ENCODE peak calls at places on chromosome 18, in ten cellular contexts. One of them, this sample, is unnamed.

GRCh38 chr18:12287684-12288405 is 20.2 kb upstream of the TUBB6 start:
- DNase-seq in RWPE2: peak
- DNase-seq in activated CD4-positive, alpha-beta T cell treated with anti-CD3 and anti-CD28 coated beads, Interleukin-2, amount 10 ng/mL, durations not matched to agents 7 days and 5 days: no peak
- DNase-seq in K562: peak
- DNase-seq in IMR-90: peak
- DNase-seq in NCI-H1105: no peak
- DNase-seq in heart left ventricle: peak
- DNase-seq in activated naive CD8-positive, alpha-beta T cell treated with anti-CD3 and anti-CD28 coated beads, Interleukin-2, amount 10 ng/mL, durations not matched to agents 7 days and 5 days: no peak
- DNase-seq in SHP77: no peak
- DNase-seq in CD8-positive, alpha-beta T cell: no peak
- DNase-seq in this sample: no peak

GRCh38 chr18:79765491-79766245 is 32.1 kb upstream of the KCNG2 start:
- DNase-seq in RWPE2: peak
- DNase-seq in activated CD4-positive, alpha-beta T cell treated with anti-CD3 and anti-CD28 coated beads, Interleukin-2, amount 10 ng/mL, durations not matched to agents 7 days and 5 days: no peak
- DNase-seq in K562: no peak
- DNase-seq in IMR-90: peak
- DNase-seq in NCI-H1105: no peak
- DNase-seq in heart left ventricle: no peak
- DNase-seq in activated naive CD8-positive, alpha-beta T cell treated with anti-CD3 and anti-CD28 coated beads, Interleukin-2, amount 10 ng/mL, durations not matched to agents 7 days and 5 days: peak
- DNase-seq in SHP77: no peak
- DNase-seq in CD8-positive, alpha-beta T cell: no peak
- DNase-seq in this sample: no peak

GRCh38 chr18:9792565-9793226 is 84.6 kb downstream of the RAB31 start:
- DNase-seq in RWPE2: no peak
- DNase-seq in activated CD4-positive, alpha-beta T cell treated with anti-CD3 and anti-CD28 coated beads, Interleukin-2, amount 10 ng/mL, durations not matched to agents 7 days and 5 days: peak
- DNase-seq in K562: peak
- DNase-seq in IMR-90: no peak
- DNase-seq in NCI-H1105: no peak
- DNase-seq in heart left ventricle: no peak
- DNase-seq in activated naive CD8-positive, alpha-beta T cell treated with anti-CD3 and anti-CD28 coated beads, Interleukin-2, amount 10 ng/mL, durations not matched to agents 7 days and 5 days: peak
- DNase-seq in SHP77: no peak
- DNase-seq in CD8-positive, alpha-beta T cell: no peak
- DNase-seq in this sample: peak

GRCh38 chr18:74896390-74896991 is 298.8 kb downstream of the ZNF407 start:
- DNase-seq in RWPE2: no peak
- DNase-seq in activated CD4-positive, alpha-beta T cell treated with anti-CD3 and anti-CD28 coated beads, Interleukin-2, amount 10 ng/mL, durations not matched to agents 7 days and 5 days: peak
- DNase-seq in K562: peak
- DNase-seq in IMR-90: peak
- DNase-seq in NCI-H1105: peak
- DNase-seq in heart left ventricle: peak
- DNase-seq in activated naive CD8-positive, alpha-beta T cell treated with anti-CD3 and anti-CD28 coated beads, Interleukin-2, amount 10 ng/mL, durations not matched to agents 7 days and 5 days: no peak
- DNase-seq in SHP77: peak
- DNase-seq in CD8-positive, alpha-beta T cell: peak
- DNase-seq in this sample: no peak

GRCh38 chr18:27838230-27838629 is 338.7 kb downstream of the CDH2 start:
- DNase-seq in RWPE2: no peak
- DNase-seq in activated CD4-positive, alpha-beta T cell treated with anti-CD3 and anti-CD28 coated beads, Interleukin-2, amount 10 ng/mL, durations not matched to agents 7 days and 5 days: no peak
- DNase-seq in K562: no peak
- DNase-seq in IMR-90: no peak
- DNase-seq in NCI-H1105: no peak
- DNase-seq in heart left ventricle: no peak
- DNase-seq in activated naive CD8-positive, alpha-beta T cell treated with anti-CD3 and anti-CD28 coated beads, Interleukin-2, amount 10 ng/mL, durations not matched to agents 7 days and 5 days: no peak
- DNase-seq in SHP77: no peak
- DNase-seq in CD8-positive, alpha-beta T cell: no peak
- DNase-seq in this sample: no peak

GRCh38 chr18:59911600-59911999 is 11.8 kb downstream of the PMAIP1 start:
- DNase-seq in RWPE2: no peak
- DNase-seq in activated CD4-positive, alpha-beta T cell treated with anti-CD3 and anti-CD28 coated beads, Interleukin-2, amount 10 ng/mL, durations not matched to agents 7 days and 5 days: no peak
- DNase-seq in K562: no peak
- DNase-seq in IMR-90: no peak
- DNase-seq in NCI-H1105: no peak
- DNase-seq in heart left ventricle: no peak
- DNase-seq in activated naive CD8-positive, alpha-beta T cell treated with anti-CD3 and anti-CD28 coated beads, Interleukin-2, amount 10 ng/mL, durations not matched to agents 7 days and 5 days: no peak
- DNase-seq in SHP77: no peak
- DNase-seq in CD8-positive, alpha-beta T cell: no peak
- DNase-seq in this sample: no peak

GRCh38 chr18:9838144-9838877 is 47.5 kb upstream of the TXNDC2 start:
- DNase-seq in RWPE2: no peak
- DNase-seq in activated CD4-positive, alpha-beta T cell treated with anti-CD3 and anti-CD28 coated beads, Interleukin-2, amount 10 ng/mL, durations not matched to agents 7 days and 5 days: no peak
- DNase-seq in K562: no peak
- DNase-seq in IMR-90: no peak
- DNase-seq in NCI-H1105: no peak
- DNase-seq in heart left ventricle: peak
- DNase-seq in activated naive CD8-positive, alpha-beta T cell treated with anti-CD3 and anti-CD28 coated beads, Interleukin-2, amount 10 ng/mL, durations not matched to agents 7 days and 5 days: no peak
- DNase-seq in SHP77: no peak
- DNase-seq in CD8-positive, alpha-beta T cell: no peak
- DNase-seq in this sample: no peak

GRCh38 chr18:10128906-10129305 is 215.1 kb downstream of the VAPA start:
- DNase-seq in RWPE2: no peak
- DNase-seq in activated CD4-positive, alpha-beta T cell treated with anti-CD3 and anti-CD28 coated beads, Interleukin-2, amount 10 ng/mL, durations not matched to agents 7 days and 5 days: no peak
- DNase-seq in K562: no peak
- DNase-seq in IMR-90: no peak
- DNase-seq in NCI-H1105: no peak
- DNase-seq in heart left ventricle: no peak
- DNase-seq in activated naive CD8-positive, alpha-beta T cell treated with anti-CD3 and anti-CD28 coated beads, Interleukin-2, amount 10 ng/mL, durations not matched to agents 7 days and 5 days: no peak
- DNase-seq in SHP77: no peak
- DNase-seq in CD8-positive, alpha-beta T cell: no peak
- DNase-seq in this sample: no peak

GRCh38 chr18:77092104-77093066 is 40.2 kb downstream of the MBP start:
- DNase-seq in RWPE2: no peak
- DNase-seq in activated CD4-positive, alpha-beta T cell treated with anti-CD3 and anti-CD28 coated beads, Interleukin-2, amount 10 ng/mL, durations not matched to agents 7 days and 5 days: no peak
- DNase-seq in K562: no peak
- DNase-seq in IMR-90: no peak
- DNase-seq in NCI-H1105: no peak
- DNase-seq in heart left ventricle: no peak
- DNase-seq in activated naive CD8-positive, alpha-beta T cell treated with anti-CD3 and anti-CD28 coated beads, Interleukin-2, amount 10 ng/mL, durations not matched to agents 7 days and 5 days: no peak
- DNase-seq in SHP77: no peak
- DNase-seq in CD8-positive, alpha-beta T cell: no peak
- DNase-seq in this sample: no peak

GRCh38 chr18:12302391-12303147 is 5.5 kb upstream of the TUBB6 start:
- DNase-seq in RWPE2: no peak
- DNase-seq in activated CD4-positive, alpha-beta T cell treated with anti-CD3 and anti-CD28 coated beads, Interleukin-2, amount 10 ng/mL, durations not matched to agents 7 days and 5 days: no peak
- DNase-seq in K562: peak
- DNase-seq in IMR-90: no peak
- DNase-seq in NCI-H1105: no peak
- DNase-seq in heart left ventricle: no peak
- DNase-seq in activated naive CD8-positive, alpha-beta T cell treated with anti-CD3 and anti-CD28 coated beads, Interleukin-2, amount 10 ng/mL, durations not matched to agents 7 days and 5 days: no peak
- DNase-seq in SHP77: no peak
- DNase-seq in CD8-positive, alpha-beta T cell: no peak
- DNase-seq in this sample: no peak

GRCh38 chr18:6044773-6045172 is 149.5 kb upstream of the TMEM200C start:
- DNase-seq in RWPE2: no peak
- DNase-seq in activated CD4-positive, alpha-beta T cell treated with anti-CD3 and anti-CD28 coated beads, Interleukin-2, amount 10 ng/mL, durations not matched to agents 7 days and 5 days: no peak
- DNase-seq in K562: no peak
- DNase-seq in IMR-90: peak
- DNase-seq in NCI-H1105: no peak
- DNase-seq in heart left ventricle: no peak
- DNase-seq in activated naive CD8-positive, alpha-beta T cell treated with anti-CD3 and anti-CD28 coated beads, Interleukin-2, amount 10 ng/mL, durations not matched to agents 7 days and 5 days: no peak
- DNase-seq in SHP77: no peak
- DNase-seq in CD8-positive, alpha-beta T cell: no peak
- DNase-seq in this sample: no peak

GRCh38 chr18:21672868-21673267 is 31.7 kb downstream of the ABHD3 start:
- DNase-seq in RWPE2: peak
- DNase-seq in activated CD4-positive, alpha-beta T cell treated with anti-CD3 and anti-CD28 coated beads, Interleukin-2, amount 10 ng/mL, durations not matched to agents 7 days and 5 days: no peak
- DNase-seq in K562: no peak
- DNase-seq in IMR-90: peak
- DNase-seq in NCI-H1105: no peak
- DNase-seq in heart left ventricle: peak
- DNase-seq in activated naive CD8-positive, alpha-beta T cell treated with anti-CD3 and anti-CD28 coated beads, Interleukin-2, amount 10 ng/mL, durations not matched to agents 7 days and 5 days: no peak
- DNase-seq in SHP77: no peak
- DNase-seq in CD8-positive, alpha-beta T cell: no peak
- DNase-seq in this sample: peak

GRCh38 chr18:8431036-8431435 is 178.2 kb upstream of the RAB12 start:
- DNase-seq in RWPE2: no peak
- DNase-seq in activated CD4-positive, alpha-beta T cell treated with anti-CD3 and anti-CD28 coated beads, Interleukin-2, amount 10 ng/mL, durations not matched to agents 7 days and 5 days: no peak
- DNase-seq in K562: no peak
- DNase-seq in IMR-90: no peak
- DNase-seq in NCI-H1105: no peak
- DNase-seq in heart left ventricle: no peak
- DNase-seq in activated naive CD8-positive, alpha-beta T cell treated with anti-CD3 and anti-CD28 coated beads, Interleukin-2, amount 10 ng/mL, durations not matched to agents 7 days and 5 days: no peak
- DNase-seq in SHP77: no peak
- DNase-seq in CD8-positive, alpha-beta T cell: no peak
- DNase-seq in this sample: no peak